ENCODE peak calls at places on chromosomes 2 and 18, in seven cellular contexts. E is CD8-positive, alpha-beta T cell; U is AG04450; F is breast epithelium; Q is GM20000; M is mammary epithelial cell; S is GM13976. L is an unnamed sample.
A peak's percentile ranks its signal among the peaks of the same experiment; 100 is the strongest.

GRCh38 chr18:10748641-10749040 is 222.8 kb downstream of the NAPG start:
- DNase-seq in E (no peak), U (no peak), F (no peak), Q (no peak), M (no peak), S (no peak), L (no peak)

GRCh38 chr2:3641841-3642421 is 16.1 kb upstream of the ALLC start:
- DNase-seq in E (no peak), U (no peak), F (no peak), Q (no peak), M (no peak), S (no peak), L (peak; percentile 30)

GRCh38 chr2:237198144-237198900 is 112.6 kb downstream of the COPS8 start:
- DNase-seq in E (no peak), U (no peak), F (no peak), Q (no peak), M (no peak), S (no peak), L (no peak)

GRCh38 chr2:200592414-200593075 is 6.7 kb downstream of the AOX1 start:
- DNase-seq in E (no peak), U (no peak), F (no peak), Q (no peak), M (no peak), S (no peak), L (no peak)

GRCh38 chr2:162058973-162059668 is 14.9 kb downstream of the DPP4 start:
- DNase-seq in E (no peak), U (no peak), F (no peak), Q (peak; percentile 49), M (no peak), S (peak; percentile 41), L (no peak)

GRCh38 chr2:2507471-2507997 is 176.5 kb upstream of the MYT1L start:
- DNase-seq in E (no peak), U (no peak), F (no peak), Q (no peak), M (no peak), S (no peak), L (no peak)

GRCh38 chr18:11322716-11323115 is 173.3 kb upstream of the PIEZO2 start:
- DNase-seq in E (no peak), U (no peak), F (no peak), Q (no peak), M (no peak), S (no peak), L (no peak)

GRCh38 chr2:76280676-76281075 is 570.0 kb upstream of the GCFC2 start:
- DNase-seq in E (no peak), U (no peak), F (no peak), Q (no peak), M (no peak), S (no peak), L (no peak)

GRCh38 chr2:229048134-229048533 is 223.0 kb downstream of the PID1 start:
- DNase-seq in E (no peak), U (no peak), F (no peak), Q (no peak), M (no peak), S (no peak), L (no peak)

GRCh38 chr2:239295377-239296019 is 105.3 kb downstream of the HDAC4 start:
- DNase-seq in E (no peak), U (no peak), F (no peak), Q (no peak), M (no peak), S (no peak), L (no peak)

GRCh38 chr2:108182489-108182888 is 57.3 kb upstream of the SULT1C3 start:
- DNase-seq in E (no peak), U (no peak), F (no peak), Q (no peak), M (no peak), S (no peak), L (no peak)

GRCh38 chr2:233418052-233418760 is 63.9 kb downstream of the DGKD start:
- DNase-seq in E (no peak), U (no peak), F (no peak), Q (no peak), M (no peak), S (no peak), L (no peak)

GRCh38 chr2:15943378-15943851 is 3.1 kb downstream of the MYCN start:
- DNase-seq in E (no peak), U (no peak), F (no peak), Q (peak; percentile 27), M (no peak), S (peak; percentile 36), L (peak; percentile 74)

GRCh38 chr2:204343685-204344084 is 201.6 kb upstream of the PARD3B start:
- DNase-seq in E (no peak), U (no peak), F (no peak), Q (no peak), M (no peak), S (no peak), L (no peak)

GRCh38 chr2:204344119-204344518 is 201.2 kb upstream of the PARD3B start:
- DNase-seq in E (no peak), U (no peak), F (no peak), Q (no peak), M (no peak), S (no peak), L (no peak)

GRCh38 chr2:204340511-204340910 is 204.8 kb upstream of the PARD3B start:
- DNase-seq in E (no peak), U (no peak), F (no peak), Q (no peak), M (no peak), S (no peak), L (no peak)

GRCh38 chr2:204339212-204339715 is 206.0 kb upstream of the PARD3B start:
- DNase-seq in E (no peak), U (no peak), F (no peak), Q (no peak), M (no peak), S (no peak), L (no peak)

DNA sequence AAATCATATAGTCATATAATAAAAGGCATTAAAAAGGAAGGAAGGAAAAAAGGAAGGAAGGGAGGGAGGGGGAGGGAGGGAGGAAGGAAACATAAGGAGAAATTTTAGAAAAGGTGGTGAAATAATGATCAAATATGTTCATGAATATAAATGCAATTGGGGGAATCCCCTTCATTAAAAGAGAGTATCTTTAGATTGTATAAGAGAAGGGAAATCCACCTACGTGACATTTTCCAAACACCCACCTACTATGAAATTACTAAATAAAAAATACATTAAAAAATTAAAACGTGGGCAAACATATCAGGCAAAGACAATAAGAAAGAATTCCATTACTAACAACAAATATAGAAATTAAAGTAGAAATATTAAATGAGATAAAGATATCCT is 203.4 kb upstream of the PARD3B start:
- DNase-seq in E (no peak), U (no peak), F (no peak), Q (no peak), M (no peak), S (no peak), L (no peak)
- TF ChIP-seq CTCF in E (no peak), U (no peak), F (no peak), Q (no peak), M (no peak), S (no peak), L (no peak)

GRCh38 chr18:44325903-44326650 is 354.6 kb upstream of the SETBP1 start:
- DNase-seq in E (no peak), U (peak; percentile 42), F (no peak), Q (peak; percentile 9), M (peak; percentile 40), S (peak; percentile 13), L (peak; percentile 56)
- TF ChIP-seq CTCF in E (no peak), U (peak; percentile 74), F (no peak), Q (peak; percentile 19), M (peak; percentile 75), S (peak; percentile 22), L (peak; percentile 59)

DNA sequence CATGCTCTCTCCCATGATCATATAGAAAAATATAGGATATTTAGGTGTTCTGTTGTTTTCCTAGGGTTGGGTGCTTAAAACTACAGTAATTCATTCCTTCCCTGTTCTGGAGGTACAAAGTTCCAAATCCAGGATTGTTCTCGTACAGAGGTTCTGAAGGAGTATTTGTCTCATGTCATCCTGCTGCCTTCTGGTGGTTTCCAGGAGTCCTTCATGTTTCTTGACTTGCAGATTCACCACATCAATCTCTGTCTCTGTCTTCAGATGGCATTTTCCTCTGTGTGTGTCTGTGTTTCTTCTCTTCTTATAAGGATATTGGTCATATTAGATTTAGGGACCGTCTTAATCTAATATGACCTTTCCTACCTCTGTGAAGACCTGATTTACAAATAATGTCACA is 397.9 kb downstream of the NYAP2 start:
- DNase-seq in E (no peak), U (no peak), F (no peak), Q (no peak), M (no peak), S (no peak), L (no peak)
- TF ChIP-seq CTCF in E (no peak), U (no peak), F (no peak), Q (no peak), M (no peak), S (no peak), L (no peak)

GRCh38 chr18:6885992-6886823 is 156.7 kb downstream of the ARHGAP28 start:
- DNase-seq in E (no peak), U (peak; percentile 26), F (no peak), Q (peak; percentile 39), M (peak; percentile 32), S (peak; percentile 42), L (peak; percentile 62)

GRCh38 chr18:6886931-6887330 is 157.4 kb downstream of the ARHGAP28 start:
- DNase-seq in E (no peak), U (no peak), F (no peak), Q (no peak), M (no peak), S (no peak), L (no peak)

GRCh38 chr18:6891788-6892187 is 162.3 kb downstream of the ARHGAP28 start:
- DNase-seq in E (no peak), U (no peak), F (no peak), Q (no peak), M (peak; percentile 41), S (no peak), L (no peak)
- TF ChIP-seq CTCF in E (no peak), U (no peak), F (no peak), Q (no peak), M (no peak), S (no peak), L (no peak)

GRCh38 chr18:45324489-45325111 is 290.7 kb upstream of the SLC14A2 start:
- DNase-seq in E (no peak), U (peak; percentile 11), F (peak; percentile 31), Q (no peak), M (no peak), S (no peak), L (no peak)

GRCh38 chr18:45326505-45326904 is 288.8 kb upstream of the SLC14A2 start:
- DNase-seq in E (no peak), U (no peak), F (no peak), Q (no peak), M (no peak), S (no peak), L (no peak)

GRCh38 chr18:45325791-45326190 is 289.5 kb upstream of the SLC14A2 start:
- DNase-seq in E (no peak), U (no peak), F (no peak), Q (no peak), M (no peak), S (no peak), L (no peak)

GRCh38 chr18:45322343-45322742 is 292.9 kb upstream of the SLC14A2 start:
- DNase-seq in E (no peak), U (no peak), F (no peak), Q (no peak), M (no peak), S (no peak), L (no peak)

DNA sequence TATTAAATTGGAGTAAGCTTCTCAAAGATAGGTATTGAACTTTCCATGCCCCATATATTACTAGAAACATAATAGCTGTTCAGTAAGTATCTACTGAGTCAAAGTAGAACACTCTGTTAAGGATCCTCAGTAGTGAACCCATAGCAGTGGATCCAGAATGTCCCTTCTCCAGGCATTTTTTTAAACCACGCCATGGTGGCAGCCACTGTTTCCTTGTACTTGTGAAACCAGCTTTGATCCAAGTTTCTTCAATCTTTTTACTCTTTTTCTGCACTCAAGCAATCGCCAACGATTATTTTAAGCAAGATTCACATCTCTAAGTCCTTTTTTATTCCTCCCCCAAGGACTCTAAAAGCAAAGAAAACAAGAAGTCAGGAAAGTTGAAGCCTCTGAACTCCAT is 291.2 kb upstream of the SLC14A2 start:
- DNase-seq in E (no peak), U (no peak), F (no peak), Q (no peak), M (no peak), S (no peak), L (no peak)
- TF ChIP-seq CTCF in E (no peak), U (no peak), F (no peak), Q (no peak), M (no peak), S (no peak), L (no peak)